ENCODE peak calls at places on chromosomes 5 and 9, in four cellular contexts. B is stomach, J is testis, K is ovary. V is an unnamed sample.
A peak's percentile ranks its signal among the peaks of the same experiment; 100 is the strongest.

GRCh38 chr5:152505442-152506042 is 100.5 kb upstream of the NMUR2 start:
- DNase-seq in J (peak; percentile 78), B (peak; percentile 68), K (no peak), V (peak; percentile 38)

GRCh38 chr5:65943771-65944170 is 17.4 kb downstream of the ERBIN start:
- DNase-seq in J (no peak), K (no peak), B (no peak), V (no peak)

GRCh38 chr9:4339783-4340335 is 40.0 kb upstream of the GLIS3 start:
- DNase-seq in K (no peak), J (no peak), B (no peak), V (no peak)

GRCh38 chr5:598564-598890 is 13.6 kb upstream of the CEP72 start:
- DNase-seq in J (no peak), K (no peak), B (peak; percentile 15), V (no peak)

GRCh38 chr5:84403773-84404172 is 19.1 kb upstream of the EDIL3 start:
- DNase-seq in B (no peak), K (no peak), J (no peak), V (no peak)

GRCh38 chr9:124839612-124840299 is 13.5 kb upstream of the WDR38 start:
- DNase-seq in K (no peak), J (no peak), B (no peak), V (peak; percentile 31)

GRCh38 chr9:7336356-7337075 is 463.1 kb downstream of the DMAC1 start:
- DNase-seq in J (no peak), K (no peak), B (no peak), V (peak; percentile 59)

GRCh38 chr5:172640822-172641358 is at the start of gene NEURL1B:
- DNase-seq in K (peak; percentile 89), J (peak; percentile 79), B (peak; percentile 77), V (peak; percentile 91)

GRCh38 chr5:137190441-137190840 is 308.7 kb downstream of the SPOCK1 start:
- DNase-seq in K (no peak), J (no peak), B (no peak), V (no peak)

GRCh38 chr5:122779451-122779850 is 4.6 kb downstream of the SNX2 start:
- DNase-seq in J (no peak), K (no peak), B (no peak), V (no peak)

GRCh38 chr9:137041134-137041533 is 4.8 kb downstream of the NPDC1 start:
- DNase-seq in B (no peak), K (no peak), J (no peak), V (no peak)

GRCh38 chr5:73189816-73190451 is 16.9 kb downstream of the TMEM174 start:
- DNase-seq in B (no peak), K (peak; percentile 49), J (no peak), V (no peak)

GRCh38 chr5:493251-493701 is 31.0 kb downstream of the SLC9A3 start:
- DNase-seq in K (no peak), J (no peak), B (no peak), V (no peak)

GRCh38 chr5:417765-418559 is 25.0 kb upstream of the EXOC3 start:
- DNase-seq in K (no peak), J (no peak), B (no peak), V (no peak)

GRCh38 chr9:129995409-129996160 is 47.4 kb downstream of the FNBP1 start:
- DNase-seq in J (peak; percentile 72), K (no peak), B (no peak), V (no peak)

GRCh38 chr5:123039673-123040072 is 3.1 kb upstream of the PPIC start:
- DNase-seq in K (no peak), J (no peak), B (no peak), V (no peak)

GRCh38 chr5:173324115-173325001 is 3.9 kb downstream of the STC2 start:
- DNase-seq in K (peak; percentile 93), B (peak; percentile 76), J (peak; percentile 60), V (peak; percentile 82)

DNA sequence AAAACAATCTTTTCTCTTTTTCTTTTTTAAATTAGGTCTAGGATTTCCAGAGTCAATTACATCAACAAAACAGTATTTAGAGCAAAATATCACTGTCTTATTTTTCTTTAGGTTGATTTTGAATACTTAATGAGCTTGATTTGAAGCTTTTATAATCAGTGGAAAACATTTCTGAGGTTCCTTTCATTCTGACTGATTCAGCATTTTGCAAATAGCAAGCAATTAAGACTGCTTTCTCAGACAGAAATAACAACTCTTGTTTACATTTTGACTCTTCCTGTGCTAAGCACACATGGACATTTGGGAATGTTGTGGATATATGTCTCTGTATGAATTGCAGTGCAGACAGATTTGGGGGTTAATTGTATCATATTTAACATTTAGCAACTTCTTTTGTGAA is 22.3 kb upstream of the MCCC2 start:
- DNase-seq in K (no peak), J (no peak), B (no peak), V (no peak)
- H3K36me3 ChIP-seq in K (no peaks in the 10 kb centered on the region), J (no peaks in the 10 kb centered on the region), B (peaks cover 25% of the 10 kb centered on the region), V (peaks cover 11% of the 10 kb centered on the region)

GRCh38 chr5:95822038-95822407 is 503 bp downstream of the GLRX start:
- DNase-seq in J (peak; percentile 74), B (peak; percentile 60), K (peak; percentile 68), V (peak; percentile 77)

GRCh38 chr5:95821110-95822021 is 1.2 kb downstream of the GLRX start:
- DNase-seq in K (no peak), B (no peak), J (no peak), V (no peak)

GRCh38 chr5:95823241-95823737 is 763 bp upstream of the GLRX start:
- DNase-seq in B (no peak), K (no peak), J (no peak), V (no peak)

GRCh38 chr5:95823738-95824609 is 1.4 kb upstream of the GLRX start:
- DNase-seq in J (peak; percentile 51), K (peak; percentile 70), B (peak; percentile 54), V (peak; percentile 66)

DNA sequence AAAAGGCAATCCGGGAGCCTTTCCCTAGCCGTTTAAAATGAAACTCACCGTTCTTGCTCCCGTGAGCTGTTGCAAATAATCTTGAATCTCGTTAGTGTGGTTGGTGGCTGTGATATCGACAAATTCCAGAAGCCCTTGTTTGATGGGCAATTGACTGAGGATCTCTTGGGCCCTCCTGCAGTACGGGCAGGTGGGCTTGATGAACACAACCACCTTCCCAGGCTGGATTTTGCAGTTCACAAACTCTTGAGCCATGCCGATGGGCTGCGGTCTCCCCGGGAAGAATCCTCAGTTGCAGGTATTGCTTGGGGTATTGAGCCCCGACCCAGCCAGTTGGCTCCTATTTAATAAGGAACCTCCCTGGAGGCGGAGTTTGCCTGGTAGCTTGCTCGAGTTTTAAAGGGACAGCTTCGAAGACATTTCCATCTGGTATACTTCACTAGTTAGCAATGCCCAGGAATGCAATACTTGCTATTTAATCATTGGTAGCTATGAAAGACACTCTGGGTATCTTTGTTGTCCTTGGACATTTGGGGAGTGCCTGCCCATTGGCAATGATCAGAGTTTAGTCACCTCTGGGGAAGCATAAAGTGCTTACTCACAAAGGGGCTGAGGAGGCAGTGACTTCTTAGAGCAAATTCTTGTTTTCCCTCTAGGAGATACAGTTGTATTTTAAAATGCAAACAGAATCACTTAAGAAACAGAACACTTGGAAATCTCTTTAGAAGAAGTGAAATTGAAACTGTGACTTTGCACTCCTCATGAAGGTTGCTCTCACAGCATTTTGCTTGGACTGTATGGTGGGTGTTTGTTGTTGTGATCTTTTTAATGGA is at the start of gene GLRX:
- DNase-seq in J (peak; percentile 85), B (peak; percentile 81), K (peak; percentile 65), V (peak; percentile 75)
- TF ChIP-seq POLR2A in J (no peak), B (no peak), K (no peak), V (no peak)

GRCh38 chr5:177555665-177556064 is 1.3 kb upstream of the FAM193B start:
- DNase-seq in B (no peak), K (no peak), J (peak; percentile 54), V (no peak)
- H3K36me3 ChIP-seq in B (peaks cover 5% of the 10 kb centered on the region), K (no peaks in the 10 kb centered on the region), J (no peaks in the 10 kb centered on the region), V (peaks cover 11% of the 10 kb centered on the region)

DNA sequence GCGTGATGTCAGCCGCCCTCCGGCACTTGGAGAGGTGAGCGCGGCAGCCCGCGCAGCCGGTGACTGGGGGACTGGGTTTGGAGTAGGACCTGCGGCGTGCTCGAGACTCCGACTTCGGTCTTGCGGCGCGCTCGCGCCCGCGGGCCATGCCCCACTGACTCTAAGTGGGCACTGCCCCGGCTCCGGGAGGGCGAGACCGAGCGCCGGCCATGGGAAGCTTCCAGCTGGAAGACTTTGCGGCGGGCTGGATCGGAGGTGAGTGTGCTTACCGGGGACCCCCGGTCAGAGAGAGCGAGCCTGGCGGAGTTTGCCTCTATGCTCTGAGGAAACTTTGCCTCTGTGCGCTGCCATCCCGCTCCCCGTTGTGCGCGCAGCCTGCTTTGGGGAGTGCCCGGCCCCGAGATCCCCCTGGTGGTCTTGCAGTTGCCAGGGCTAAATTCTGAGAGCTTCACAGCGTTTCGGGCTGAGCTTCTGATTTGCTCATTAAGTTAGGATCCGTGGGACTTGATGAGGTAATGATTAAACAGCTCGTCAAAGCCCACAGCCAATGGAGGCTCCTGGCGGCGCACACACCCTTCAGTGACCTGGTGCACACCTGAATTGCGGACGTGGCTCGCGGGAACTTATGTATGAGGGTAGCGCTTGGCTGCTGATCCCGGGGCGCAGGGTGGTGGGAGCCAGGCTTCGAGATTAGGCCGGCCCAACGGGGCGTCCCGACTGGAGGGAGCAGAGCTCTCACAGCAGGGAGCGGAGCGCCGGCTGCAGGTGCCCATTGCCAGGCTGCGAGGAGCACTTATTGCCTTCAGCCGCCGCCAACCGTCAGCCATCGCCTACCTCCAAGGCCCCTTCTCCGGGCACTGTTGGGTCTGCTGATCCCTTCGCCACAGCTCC is at the start of gene SLC25A48:
- DNase-seq in K (peak; percentile 47), J (no peak), B (peak; percentile 40), V (no peak)
- TF ChIP-seq POLR2A in K (no peak), J (no peak), B (no peak), V (no peak)

DNA sequence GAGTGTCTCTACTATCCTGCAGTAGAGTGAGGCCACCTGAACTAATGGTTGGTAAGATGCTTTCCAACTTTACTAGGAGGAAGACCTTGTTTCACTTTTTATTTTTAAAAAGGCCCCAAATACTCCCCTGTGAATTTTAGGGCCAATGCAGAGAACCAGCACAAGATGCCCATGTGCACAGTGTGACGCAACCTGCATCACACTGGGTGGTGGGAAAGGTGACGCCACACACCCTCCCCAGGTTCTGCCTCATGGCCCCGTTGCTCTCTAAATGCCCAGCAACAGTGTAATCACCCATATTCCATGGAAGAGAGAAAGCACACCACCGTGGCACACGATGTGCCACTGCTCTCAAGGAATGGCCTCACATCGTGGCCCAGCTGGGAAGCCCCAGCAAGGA is 6.4 kb downstream of the SURF4 start:
- DNase-seq in B (no peak), J (no peak), K (no peak), V (no peak)
- H3K36me3 ChIP-seq in B (peaks cover 52% of the 10 kb centered on the region), J (no peaks in the 10 kb centered on the region), K (no peaks in the 10 kb centered on the region), V (peaks cover 33% of the 10 kb centered on the region)

GRCh38 chr5:140041492-140042421 is 1.3 kb downstream of the NRG2 start:
- DNase-seq in K (peak; percentile 79), B (peak; percentile 66), J (peak; percentile 79), V (peak; percentile 76)

GRCh38 chr5:140042551-140043507 is at the start of gene NRG2:
- DNase-seq in J (peak; percentile 75), B (peak; percentile 52), K (peak; percentile 86), V (peak; percentile 77)

GRCh38 chr5:140040358-140040757 is 2.7 kb downstream of the NRG2 start:
- DNase-seq in B (no peak), J (no peak), K (no peak), V (no peak)

GRCh38 chr5:140039561-140039960 is 3.5 kb downstream of the NRG2 start:
- DNase-seq in B (no peak), J (no peak), K (no peak), V (no peak)

GRCh38 chr5:140041099-140041491 is 2.0 kb downstream of the NRG2 start:
- DNase-seq in K (no peak), B (no peak), J (no peak), V (no peak)
- TF ChIP-seq POLR2A in K (no peak), B (no peak), J (no peak), V (no peak)